ENCODE peak calls at places on chromosomes 7 and 10, in five cellular contexts. K, S, L, J and N are unnamed samples.

GRCh38 chr10:37947526-37947925 is 28.9 kb downstream of the ZNF25 start:
- DNase-seq in K (no peak), S (no peak), L (no peak), J (no peak), N (no peak)

GRCh38 chr7:106015586-106016218 is 52.6 kb downstream of the CDHR3 start:
- DNase-seq in K (no peak), S (no peak), L (no peak), J (no peak), N (no peak)

GRCh38 chr10:100349087-100349486 is 2.1 kb downstream of the SCD start:
- DNase-seq in K (no peak), S (no peak), L (no peak), J (no peak), N (no peak)

GRCh38 chr7:127066974-127067373 is 185.8 kb downstream of the GRM8 start:
- DNase-seq in K (no peak), S (no peak), L (no peak), J (no peak), N (no peak)

GRCh38 chr7:68125173-68125572 is 1128.5 kb downstream of the TYW1 start:
- DNase-seq in K (no peak), S (no peak), L (no peak), J (no peak), N (no peak)

GRCh38 chr10:49113741-49114141 is 1.6 kb downstream of the VSTM4 start:
- DNase-seq in K (no peak), S (no peak), L (no peak), J (no peak), N (no peak)

GRCh38 chr7:43302211-43302711 is 189.8 kb downstream of the HECW1 start:
- DNase-seq in K (no peak), S (no peak), L (no peak), J (no peak), N (peak)

GRCh38 chr7:539731-540411 is 20.2 kb upstream of the PDGFA start:
- DNase-seq in K (no peak), S (no peak), L (no peak), J (no peak), N (no peak)

GRCh38 chr7:127731431-127732080 is 79.6 kb downstream of the SND1 start:
- DNase-seq in K (no peak), S (no peak), L (no peak), J (no peak), N (no peak)

GRCh38 chr7:128742206-128742605 is 3.0 kb downstream of the CALU start:
- DNase-seq in K (no peak), S (no peak), L (no peak), J (peak), N (peak)

GRCh38 chr7:139714163-139714901 is 63.5 kb downstream of the HIPK2 start:
- DNase-seq in K (peak), S (no peak), L (no peak), J (no peak), N (no peak)

GRCh38 chr10:79127151-79127961 is 58.6 kb downstream of the ZMIZ1 start:
- DNase-seq in K (peak), S (no peak), L (no peak), J (peak), N (no peak)

GRCh38 chr7:109552017-109552416 is 982.3 kb downstream of the DNAJB9 start:
- DNase-seq in K (no peak), S (no peak), L (no peak), J (no peak), N (no peak)

GRCh38 chr7:23276381-23276780 is 22.8 kb upstream of the MALSU1 start:
- DNase-seq in K (no peak), S (no peak), L (no peak), J (no peak), N (no peak)

GRCh38 chr7:155456772-155457543 is 971 bp upstream of the EN2 start:
- DNase-seq in K (peak), S (no peak), L (peak), J (no peak), N (peak)

GRCh38 chr7:132580277-132580676 is 4.0 kb upstream of the PLXNA4 start:
- DNase-seq in K (no peak), S (no peak), L (no peak), J (no peak), N (no peak)

GRCh38 chr7:44307301-44307900 is 18.0 kb downstream of the CAMK2B start:
- DNase-seq in K (no peak), S (no peak), L (no peak), J (no peak), N (peak)

GRCh38 chr7:112892263-112892662 is 102.1 kb upstream of the TMEM168 start:
- DNase-seq in K (no peak), S (no peak), L (no peak), J (peak), N (no peak)

GRCh38 chr10:89479255-89479654 is 56.1 kb downstream of the SLC16A12 start:
- DNase-seq in K (no peak), S (no peak), L (no peak), J (no peak), N (no peak)

GRCh38 chr7:35333265-35333664 is 79.4 kb upstream of the TBX20 start:
- DNase-seq in K (no peak), S (no peak), L (no peak), J (no peak), N (no peak)

GRCh38 chr10:84314269-84314668 is 14.1 kb upstream of the CCSER2 start:
- DNase-seq in K (no peak), S (no peak), L (no peak), J (no peak), N (no peak)

GRCh38 chr10:102917314-102917961 is 656 bp upstream of the CNNM2 start:
- DNase-seq in K (peak), S (peak), L (peak), J (peak), N (peak)

GRCh38 chr7:13894956-13895355 is 94.5 kb downstream of the ETV1 start:
- DNase-seq in K (no peak), S (no peak), L (no peak), J (no peak), N (no peak)

GRCh38 chr7:106382129-106382528 is 97.3 kb upstream of the NAMPT start:
- DNase-seq in K (no peak), S (no peak), L (no peak), J (no peak), N (no peak)

GRCh38 chr10:72322280-72323058 is 32.2 kb downstream of the DNAJB12 start:
- DNase-seq in K (no peak), S (no peak), L (peak), J (no peak), N (no peak)

GRCh38 chr7:94393251-94393758 is 1.4 kb upstream of the COL1A2 start:
- DNase-seq in K (peak), S (peak), L (no peak), J (no peak), N (no peak)

GRCh38 chr7:20114463-20114862 is 102.7 kb downstream of the MACC1 start:
- DNase-seq in K (no peak), S (peak), L (no peak), J (no peak), N (no peak)

GRCh38 chr7:100859856-100860255 is 7.3 kb upstream of the TRIP6 start:
- DNase-seq in K (no peak), S (no peak), L (no peak), J (no peak), N (no peak)

GRCh38 chr7:31950101-31950755 is 120.0 kb downstream of the PDE1C start:
- DNase-seq in K (no peak), S (no peak), L (no peak), J (peak), N (no peak)

GRCh38 chr10:32349199-32349585 is 2.2 kb upstream of the EPC1 start:
- DNase-seq in K (no peak), S (no peak), L (no peak), J (no peak), N (no peak)

GRCh38 chr10:72170263-72170662 is 45.5 kb upstream of the ANAPC16 start:
- DNase-seq in K (no peak), S (no peak), L (no peak), J (no peak), N (no peak)

GRCh38 chr7:44148961-44149550 is 7.9 kb upstream of the MYL7 start:
- DNase-seq in K (no peak), S (no peak), L (no peak), J (no peak), N (no peak)

GRCh38 chr7:79988642-79989041 is 146.0 kb upstream of the GNAI1 start:
- DNase-seq in K (no peak), S (no peak), L (no peak), J (no peak), N (no peak)

GRCh38 chr7:113086928-113087277 is 276 bp upstream of the GPR85 start:
- DNase-seq in K (no peak), S (no peak), L (no peak), J (no peak), N (no peak)

GRCh38 chr7:21507627-21508343 is 35.1 kb upstream of the DNAH11 start:
- DNase-seq in K (no peak), S (peak), L (peak), J (peak), N (peak)

GRCh38 chr10:70672165-70672992 is at the start of gene ADAMTS14:
- DNase-seq in K (peak), S (peak), L (no peak), J (no peak), N (no peak)

GRCh38 chr10:48634198-48634983 is 29.5 kb upstream of the ARHGAP22 start:
- DNase-seq in K (peak), S (no peak), L (no peak), J (peak), N (peak)

GRCh38 chr10:105950410-105950809 is 1214.1 kb downstream of the SORCS1 start:
- DNase-seq in K (peak), S (peak), L (peak), J (no peak), N (peak)

GRCh38 chr7:95845007-95845406 is 72.7 kb downstream of the DYNC1I1 start:
- DNase-seq in K (no peak), S (no peak), L (no peak), J (no peak), N (no peak)